ENCODE peak calls at places on chromosomes 12 and 14, in five cellular contexts. M, H, N, J and Q are unnamed samples.

GRCh38 chr14:24381363-24382102 is 13.5 kb downstream of the NFATC4 start:
- DNase-seq in M (no peak), H (no peak), N (no peak), J (no peak), Q (no peak)

GRCh38 chr12:116610971-116611541 is 51.9 kb downstream of the MAP1LC3B2 start:
- DNase-seq in M (peak; percentile 48), H (no peak), N (no peak), J (no peak), Q (no peak)

GRCh38 chr12:88113871-88114270 is 28.0 kb downstream of the CEP290 start:
- DNase-seq in M (no peak), H (no peak), N (no peak), J (no peak), Q (no peak)

GRCh38 chr12:92121826-92122225 is 23.8 kb downstream of the BTG1 start:
- DNase-seq in M (no peak), H (no peak), N (no peak), J (no peak), Q (no peak)

GRCh38 chr12:50088577-50089335 is 3.6 kb downstream of the SMARCD1 start:
- DNase-seq in M (peak; percentile 80), H (no peak), N (peak; percentile 41), J (peak; percentile 31), Q (no peak)

GRCh38 chr14:60618200-60618599 is 31.1 kb downstream of the SIX1 start:
- DNase-seq in M (no peak), H (no peak), N (no peak), J (no peak), Q (no peak)

GRCh38 chr14:104802120-104802912 is 1.4 kb downstream of the ZBTB42 start:
- DNase-seq in M (no peak), H (no peak), N (no peak), J (no peak), Q (no peak)

GRCh38 chr14:54652188-54652889 is 85.4 kb downstream of the SAMD4A start:
- DNase-seq in M (peak; percentile 94), H (peak; percentile 91), N (peak; percentile 91), J (no peak), Q (peak; percentile 2)

GRCh38 chr12:28308891-28309290 is 118.6 kb downstream of the CCDC91 start:
- DNase-seq in M (no peak), H (no peak), N (no peak), J (no peak), Q (no peak)

GRCh38 chr14:61455351-61455750 is 134.0 kb downstream of the PRKCH start:
- DNase-seq in M (no peak), H (no peak), N (no peak), J (no peak), Q (no peak)

GRCh38 chr14:103095210-103095778 is 769 bp downstream of the EXOC3L4 start:
- DNase-seq in M (no peak), H (no peak), N (no peak), J (no peak), Q (no peak)

GRCh38 chr12:26204612-26205289 is 9.4 kb downstream of the SSPN start:
- DNase-seq in M (no peak), H (no peak), N (no peak), J (no peak), Q (no peak)

GRCh38 chr14:55881577-55882241 is 236.5 kb upstream of the PELI2 start:
- DNase-seq in M (peak; percentile 21), H (no peak), N (no peak), J (no peak), Q (no peak)

GRCh38 chr12:105257321-105257728 is 21.4 kb upstream of the APPL2 start:
- DNase-seq in M (peak; percentile 49), H (no peak), N (no peak), J (no peak), Q (no peak)

GRCh38 chr12:105256011-105256410 is 20.0 kb upstream of the APPL2 start:
- DNase-seq in M (no peak), H (no peak), N (no peak), J (no peak), Q (no peak)

GRCh38 chr12:105253882-105254513 is 18.0 kb upstream of the APPL2 start:
- DNase-seq in M (peak; percentile 60), H (no peak), N (no peak), J (no peak), Q (no peak)

GRCh38 chr12:105259226-105259625 is 23.3 kb upstream of the APPL2 start:
- DNase-seq in M (no peak), H (no peak), N (no peak), J (no peak), Q (no peak)

DNA sequence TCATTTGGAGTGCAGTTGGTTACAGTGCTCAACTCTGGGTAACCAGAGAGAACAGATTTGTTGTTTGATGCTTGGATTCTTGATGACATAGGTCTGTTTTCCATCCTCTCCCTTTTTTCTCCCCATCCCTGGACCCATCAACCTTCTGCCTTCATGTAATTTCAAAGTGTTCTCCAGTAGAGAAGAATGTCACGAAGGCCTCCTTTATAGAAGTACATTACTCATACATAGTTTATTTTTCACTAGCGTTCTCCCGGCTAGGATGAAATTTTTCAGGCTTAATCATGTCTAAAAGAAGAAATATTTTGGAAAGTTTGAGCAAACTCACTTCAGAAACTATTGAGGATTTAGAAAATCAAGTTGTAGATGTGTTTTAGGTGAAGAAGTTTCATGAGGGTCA is 20.9 kb upstream of the APPL2 start:
- DNase-seq in M (no peak), H (no peak), N (no peak), J (no peak), Q (no peak)
- H3K4me1 ChIP-seq in M (peaks cover 44% of the 10 kb centered on the region), H (peaks cover 32% of the 10 kb centered on the region), N (no peaks in the 10 kb centered on the region), J (no peaks in the 10 kb centered on the region), Q (peaks cover 10% of the 10 kb centered on the region)

GRCh38 chr12:542290-543113 is 82.8 kb downstream of the B4GALNT3 start:
- DNase-seq in M (no peak), H (no peak), N (no peak), J (no peak), Q (no peak)

GRCh38 chr12:541676-542289 is 82.0 kb downstream of the B4GALNT3 start:
- DNase-seq in M (no peak), H (no peak), N (no peak), J (no peak), Q (no peak)

GRCh38 chr12:544142-544541 is 84.4 kb downstream of the B4GALNT3 start:
- DNase-seq in M (no peak), H (no peak), N (no peak), J (no peak), Q (no peak)

GRCh38 chr12:544941-545635 is 85.3 kb downstream of the B4GALNT3 start:
- DNase-seq in M (no peak), H (no peak), N (no peak), J (no peak), Q (no peak)

DNA sequence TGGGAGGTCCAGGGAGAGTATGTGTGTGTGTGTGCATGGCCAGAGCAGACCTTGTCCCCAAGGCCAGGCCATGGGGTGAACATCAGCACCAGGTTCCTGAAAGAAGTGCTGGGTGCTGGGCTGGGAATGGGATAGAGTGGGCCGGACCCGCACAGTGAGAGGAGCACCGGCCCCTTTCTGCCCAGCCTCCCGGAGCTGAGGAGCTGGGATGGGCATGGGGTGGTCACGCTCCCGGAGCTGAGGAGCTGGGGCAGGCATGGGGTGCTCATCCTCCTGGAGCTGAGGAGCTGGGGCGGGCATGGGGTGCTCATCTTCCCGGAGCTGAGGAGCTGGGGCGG is 83.3 kb downstream of the B4GALNT3 start:
- DNase-seq in M (no peak), H (no peak), N (no peak), J (no peak), Q (no peak)
- H3K4me1 ChIP-seq in M (peaks cover 28% of the 10 kb centered on the region), H (peaks cover 58% of the 10 kb centered on the region), N (peaks cover 47% of the 10 kb centered on the region), J (peaks cover 34% of the 10 kb centered on the region), Q (peaks cover 23% of the 10 kb centered on the region)

DNA sequence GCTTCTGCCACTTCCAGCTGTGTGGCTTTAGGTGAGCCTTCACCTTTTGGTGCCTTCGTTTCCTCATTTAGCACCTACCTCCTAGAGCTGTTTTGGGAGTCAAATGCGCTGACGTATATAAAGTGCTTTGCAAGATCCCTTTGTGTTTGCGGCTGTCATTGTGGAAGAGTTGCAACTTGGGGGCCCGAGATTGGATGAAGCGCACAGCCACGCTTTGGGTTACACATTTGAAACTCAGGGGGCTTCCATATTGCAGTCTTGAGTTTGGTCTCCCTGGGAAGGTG is 631 bp upstream of the ARL6IP4 start:
- DNase-seq in M (no peak), H (no peak), N (no peak), J (no peak), Q (no peak)
- H3K4me1 ChIP-seq in M (peaks cover 25% of the 10 kb centered on the region), H (peaks cover 85% of the 10 kb centered on the region), N (peaks cover 82% of the 10 kb centered on the region), J (peaks cover 56% of the 10 kb centered on the region), Q (peaks cover 64% of the 10 kb centered on the region)

GRCh38 chr12:56716933-56717880 is 7.9 kb downstream of the NACA start:
- DNase-seq in M (no peak), H (no peak), N (no peak), J (no peak), Q (no peak)

GRCh38 chr12:56716458-56716857 is 8.6 kb downstream of the NACA start:
- DNase-seq in M (no peak), H (no peak), N (no peak), J (no peak), Q (no peak)

GRCh38 chr12:56713345-56713744 is 11.8 kb downstream of the NACA start:
- DNase-seq in M (no peak), H (no peak), N (no peak), J (no peak), Q (no peak)

GRCh38 chr12:56715798-56716197 is 9.3 kb downstream of the NACA start:
- DNase-seq in M (no peak), H (no peak), N (no peak), J (no peak), Q (no peak)

GRCh38 chr12:56714431-56714929 is 10.6 kb downstream of the NACA start:
- DNase-seq in M (no peak), H (no peak), N (no peak), J (no peak), Q (no peak)
- H3K4me1 ChIP-seq in M (peaks cover 22% of the 10 kb centered on the region), H (peaks cover 38% of the 10 kb centered on the region), N (peaks cover 39% of the 10 kb centered on the region), J (peaks cover 25% of the 10 kb centered on the region), Q (peaks cover 13% of the 10 kb centered on the region)

GRCh38 chr12:105237671-105238070 is 1.7 kb upstream of the APPL2 start:
- DNase-seq in M (no peak), H (no peak), N (no peak), J (no peak), Q (no peak)

GRCh38 chr12:105233045-105233905 is 2.7 kb downstream of the APPL2 start:
- DNase-seq in M (no peak), H (no peak), N (no peak), J (no peak), Q (no peak)

GRCh38 chr12:105235747-105236476 is at the start of gene APPL2:
- DNase-seq in M (peak; percentile 91), H (peak; percentile 95), N (peak; percentile 94), J (peak; percentile 77), Q (peak; percentile 43)

GRCh38 chr12:105234197-105234596 is 1.8 kb downstream of the APPL2 start:
- DNase-seq in M (no peak), H (no peak), N (no peak), J (no peak), Q (no peak)

DNA sequence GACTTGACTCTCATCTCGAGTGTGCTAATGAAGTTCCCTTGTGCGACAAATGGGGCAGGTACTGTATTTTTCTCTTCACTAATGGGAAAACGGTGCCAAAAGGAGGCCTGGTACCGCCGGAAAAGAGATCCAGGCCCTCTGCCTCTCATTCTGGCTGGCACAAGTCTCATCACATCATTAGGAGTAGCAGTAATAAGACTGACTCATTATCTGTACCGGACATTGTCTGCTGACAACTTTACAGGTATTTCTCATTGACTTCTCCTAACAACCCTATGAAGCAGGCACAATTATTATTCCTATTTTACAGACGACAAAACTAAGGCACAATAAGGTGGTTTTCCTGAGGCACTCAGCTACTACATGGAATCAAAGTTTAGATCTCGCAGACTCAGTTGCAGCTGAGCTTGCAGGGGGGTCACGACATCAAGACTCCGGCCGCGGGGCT is 651 bp downstream of the APPL2 start:
- DNase-seq in M (no peak), H (no peak), N (no peak), J (no peak), Q (no peak)
- H3K4me1 ChIP-seq in M (peaks cover 14% of the 10 kb centered on the region), H (peaks cover 55% of the 10 kb centered on the region), N (peaks cover 53% of the 10 kb centered on the region), J (peaks cover 43% of the 10 kb centered on the region), Q (peaks cover 59% of the 10 kb centered on the region)